ENCODE peak calls at places on chromosomes 3 and 15, in six cellular contexts. P is SK-N-SH, G is ovary, J is K562, V is A549, R is sigmoid colon. E is an unnamed sample.

GRCh38 chr15:71223516-71223915 is 108.2 kb downstream of the THSD4 start:
- DNase-seq in R (no peak), V (no peak), P (no peak), J (no peak), G (no peak), E (no peak)

GRCh38 chr15:56440226-56440770 is 24.6 kb downstream of the MNS1 start:
- DNase-seq in R (no peak), P (no peak), V (no peak), J (no peak), G (no peak), E (no peak)

GRCh38 chr3:159244927-159245326 is 443.1 kb downstream of the MFSD1 start:
- DNase-seq in V (no peak), J (no peak), G (no peak), P (no peak), R (no peak), E (no peak)

GRCh38 chr3:42501681-42502428 is 588 bp upstream of the VIPR1 start:
- DNase-seq in V (peak), P (peak), G (no peak), J (peak), R (peak), E (peak)

GRCh38 chr3:186901135-186901734 is 29.1 kb upstream of the ST6GAL1 start:
- DNase-seq in R (no peak), G (no peak), P (no peak), J (no peak), V (peak), E (no peak)

GRCh38 chr3:129533406-129533805 is 5.0 kb downstream of the RHO start:
- DNase-seq in R (no peak), P (no peak), V (no peak), G (no peak), J (no peak), E (no peak)

GRCh38 chr3:126746395-126747177 is 42.5 kb downstream of the CHCHD6 start:
- DNase-seq in J (peak), G (peak), V (peak), P (peak), R (no peak), E (peak)

GRCh38 chr3:62604301-62604700 is 231.0 kb upstream of the FEZF2 start:
- DNase-seq in R (no peak), G (no peak), J (no peak), P (no peak), V (peak), E (no peak)

GRCh38 chr3:53730565-53730964 is 115.7 kb downstream of the CHDH start:
- DNase-seq in P (peak), J (no peak), R (no peak), V (no peak), G (peak), E (no peak)

GRCh38 chr3:74562528-74563190 is 51.8 kb downstream of the CNTN3 start:
- DNase-seq in R (no peak), J (no peak), P (peak), V (no peak), G (no peak), E (no peak)

GRCh38 chr3:126947429-126947828 is 35.5 kb upstream of the PLXNA1 start:
- DNase-seq in R (no peak), V (no peak), J (no peak), P (no peak), G (no peak), E (no peak)

GRCh38 chr15:51751687-51752683 is 588 bp downstream of the TMOD2 start:
- DNase-seq in P (peak), V (peak), J (peak), G (peak), R (peak), E (peak)

GRCh38 chr3:197076446-197076845 is 46.8 kb upstream of the MELTF start:
- DNase-seq in P (no peak), V (no peak), G (no peak), R (no peak), J (no peak), E (no peak)

GRCh38 chr3:14253022-14253761 is 74.6 kb downstream of the LSM3 start:
- DNase-seq in G (no peak), V (no peak), R (no peak), P (no peak), J (peak), E (no peak)

GRCh38 chr3:183182732-183183610 is 20.4 kb upstream of the LAMP3 start:
- DNase-seq in J (no peak), G (no peak), P (no peak), R (no peak), V (no peak), E (no peak)

GRCh38 chr15:52292780-52293392 is 2.7 kb downstream of the MYO5C start:
- DNase-seq in R (no peak), J (no peak), G (no peak), V (peak), P (no peak), E (no peak)

DNA sequence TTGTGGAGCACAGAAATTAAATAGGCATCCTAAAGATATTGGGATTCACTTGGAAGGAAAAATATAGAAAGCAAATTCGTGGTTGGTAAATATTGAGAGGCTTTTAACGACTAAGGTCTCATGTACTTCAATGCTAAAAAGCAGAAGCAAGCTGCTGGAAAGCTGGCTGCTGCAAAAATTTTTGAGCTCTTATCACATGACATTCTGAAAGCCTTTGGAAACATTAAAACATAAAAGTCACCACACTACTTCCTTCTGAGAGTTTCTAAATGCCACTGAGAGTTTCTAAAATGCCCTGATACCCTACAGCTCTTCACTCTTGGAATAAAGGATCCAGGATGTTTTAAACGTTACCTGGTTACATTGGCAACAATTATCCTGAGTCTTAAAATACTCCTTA is 39.0 kb upstream of the CBLB start:
- DNase-seq in G (no peak), J (no peak), P (no peak), V (no peak), R (no peak), E (no peak)
- TF ChIP-seq EP300 in G (no peak), J (no peak), P (no peak), V (no peak), R (no peak), E (no peak)

GRCh38 chr3:43953814-43954241 is 263.1 kb downstream of the ABHD5 start:
- DNase-seq in R (no peak), J (no peak), G (no peak), V (peak), P (no peak), E (no peak)

GRCh38 chr3:43950775-43951174 is 260.0 kb downstream of the ABHD5 start:
- DNase-seq in R (no peak), J (no peak), G (no peak), V (no peak), P (no peak), E (no peak)

GRCh38 chr3:43953375-43953774 is 262.6 kb downstream of the ABHD5 start:
- DNase-seq in R (no peak), G (no peak), V (no peak), J (no peak), P (no peak), E (no peak)

GRCh38 chr3:43949594-43949993 is 258.9 kb downstream of the ABHD5 start:
- DNase-seq in V (no peak), G (no peak), J (no peak), R (no peak), P (no peak), E (no peak)

DNA sequence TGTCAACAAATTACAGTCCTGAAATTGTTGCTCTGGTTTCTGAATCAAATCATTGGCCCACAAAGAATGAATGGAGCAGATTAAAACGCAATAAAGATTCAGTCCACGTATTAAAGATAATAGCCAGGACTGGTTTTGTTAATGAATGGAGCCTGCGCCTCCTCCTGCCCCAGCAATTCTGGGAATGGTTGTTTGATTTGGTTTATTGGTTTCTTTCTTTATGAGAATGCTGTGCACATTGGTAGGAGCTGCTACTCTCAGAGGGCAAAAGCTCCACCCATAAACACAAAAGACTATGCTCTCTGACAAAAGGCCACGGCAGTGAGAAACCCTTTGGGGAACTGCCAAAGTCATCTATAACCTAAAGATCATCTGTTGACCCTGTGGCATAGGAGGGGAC is 261.1 kb downstream of the ABHD5 start:
- DNase-seq in P (no peak), V (no peak), J (no peak), R (no peak), G (no peak), E (no peak)
- H3K27ac ChIP-seq in P (no peak), V (no peak), J (no peak), R (no peak), G (no peak), E (no peak)

GRCh38 chr3:171297228-171297627 is 163.0 kb downstream of the TNIK start:
- DNase-seq in V (no peak), R (no peak), J (no peak), G (no peak), P (no peak), E (no peak)

GRCh38 chr3:171295502-171296373 is 164.5 kb downstream of the TNIK start:
- DNase-seq in G (no peak), V (no peak), R (no peak), J (no peak), P (no peak), E (no peak)

GRCh38 chr3:171297951-171298350 is 162.3 kb downstream of the TNIK start:
- DNase-seq in P (no peak), V (no peak), J (no peak), G (no peak), R (no peak), E (no peak)

GRCh38 chr3:171290680-171291079 is 169.5 kb downstream of the TNIK start:
- DNase-seq in J (no peak), G (no peak), R (no peak), P (no peak), V (no peak), E (no peak)

GRCh38 chr3:171293142-171293782 is 166.9 kb downstream of the TNIK start:
- DNase-seq in P (no peak), R (no peak), G (no peak), V (no peak), J (no peak), E (no peak)
- TF ChIP-seq EP300 in P (no peak), R (no peak), G (no peak), V (no peak), J (no peak), E (no peak)

GRCh38 chr3:46948830-46949671 is 27.5 kb downstream of the CCDC12 start:
- DNase-seq in J (peak), G (no peak), R (peak), P (no peak), V (peak), E (peak)

GRCh38 chr3:46946416-46946815 is 30.1 kb downstream of the CCDC12 start:
- DNase-seq in G (no peak), V (no peak), J (no peak), P (no peak), R (no peak), E (peak)

GRCh38 chr3:46947981-46948791 is 28.4 kb downstream of the CCDC12 start:
- DNase-seq in J (peak), P (peak), R (no peak), V (peak), G (no peak), E (peak)

GRCh38 chr3:46946856-46947544 is 29.5 kb downstream of the CCDC12 start:
- DNase-seq in P (peak), J (peak), G (no peak), R (no peak), V (no peak), E (peak)

GRCh38 chr3:46947545-46947899 is 29.0 kb downstream of the CCDC12 start:
- DNase-seq in J (no peak), R (no peak), G (no peak), P (no peak), V (no peak), E (no peak)
- H3K27ac ChIP-seq in J (peak), R (no peak), G (no peak), P (peak), V (peak), E (peak)

E was measured in stomach.